ENCODE peak calls at places on chromosomes 16 and 17, in four cellular contexts. L is NCI-H146; F is activated CD4-positive, alpha-beta T cell treated with anti-CD3 and anti-CD28 coated beads, Interleukin-2, amount 50 U/mL, for 48 hours; A is stimulated activated CD8-positive, alpha-beta memory T cell treated with anti-CD3 and anti-CD28 coated beads, Interleukin-2, amount 100 ng/mL, for 1 hour. I is an unnamed sample.
A peak's percentile ranks its signal among the peaks of the same experiment; 100 is the strongest.

GRCh38 chr17:39923230-39923629 is 4.2 kb downstream of the ORMDL3 start:
- DNase-seq in F (no peak), A (no peak), L (no peak), I (no peak)

GRCh38 chr17:6706499-6706898 is 6.7 kb downstream of the SLC13A5 start:
- DNase-seq in A (no peak), F (no peak), L (no peak), I (no peak)

GRCh38 chr16:84907575-84907974 is 87.8 kb downstream of the CRISPLD2 start:
- DNase-seq in L (no peak), A (no peak), F (no peak), I (peak; percentile 69)

GRCh38 chr17:50188521-50189395 is 12.7 kb downstream of the COL1A1 start:
- DNase-seq in A (no peak), F (no peak), L (no peak), I (peak; percentile 39)

GRCh38 chr17:83192161-83192788 is 112.9 kb downstream of the METRNL start:
- DNase-seq in F (no peak), A (no peak), L (no peak), I (peak; percentile 72)

GRCh38 chr17:21176996-21177395 is 37.0 kb downstream of the TMEM11 start:
- DNase-seq in L (no peak), F (no peak), A (no peak), I (no peak)

GRCh38 chr17:28961391-28961790 is 10.1 kb upstream of the PHF12 start:
- DNase-seq in L (no peak), A (no peak), F (no peak), I (no peak)

GRCh38 chr16:53911506-53911905 is 207.6 kb downstream of the FTO start:
- DNase-seq in L (no peak), A (no peak), F (no peak), I (peak; percentile 50)

GRCh38 chr17:42774066-42774750 is 959 bp downstream of the VPS25 start:
- DNase-seq in F (no peak), L (no peak), A (no peak), I (no peak)

GRCh38 chr17:49209061-49209571 is 1.3 kb downstream of the GNGT2 start:
- DNase-seq in F (no peak), L (no peak), A (no peak), I (no peak)

GRCh38 chr17:76997981-76998531 is 129.9 kb downstream of the MGAT5B start:
- DNase-seq in A (peak; percentile 23), F (peak; percentile 33), L (no peak), I (no peak)

GRCh38 chr16:85031451-85031850 is 3.9 kb downstream of the KIAA0513 start:
- DNase-seq in F (no peak), L (no peak), A (no peak), I (no peak)

GRCh38 chr17:40091691-40092397 is 8.5 kb downstream of the NR1D1 start:
- DNase-seq in F (no peak), A (no peak), L (no peak), I (no peak)

GRCh38 chr17:41340934-41341861 is 9.4 kb downstream of the KRT33A start:
- DNase-seq in L (no peak), F (peak; percentile 45), A (no peak), I (no peak)

GRCh38 chr16:16148755-16149154 is 74.5 kb downstream of the ABCC6 start:
- DNase-seq in L (no peak), A (no peak), F (no peak), I (no peak)

GRCh38 chr16:31876955-31877828 is 3.6 kb downstream of the ZNF267 start:
- DNase-seq in A (peak; percentile 34), F (no peak), L (no peak), I (peak; percentile 95)

GRCh38 chr16:70598937-70599503 is 47.3 kb upstream of the IL34 start:
- DNase-seq in F (no peak), L (no peak), A (no peak), I (no peak)

GRCh38 chr16:88602091-88602490 is 31.9 kb downstream of the ZC3H18 start:
- DNase-seq in F (no peak), A (no peak), L (no peak), I (no peak)

GRCh38 chr17:77513045-77513444 is 372.3 kb downstream of the SEC14L1 start:
- DNase-seq in F (no peak), L (no peak), A (no peak), I (no peak)

GRCh38 chr16:58022601-58023371 is 2.8 kb upstream of the MMP15 start:
- DNase-seq in F (no peak), L (peak; percentile 63), A (no peak), I (peak; percentile 76)

GRCh38 chr16:61900482-61900881 is 135.8 kb downstream of the CDH8 start:
- DNase-seq in F (no peak), L (no peak), A (no peak), I (peak; percentile 15)

GRCh38 chr17:10702574-10702973 is 5.2 kb downstream of the ADPRM start:
- DNase-seq in L (no peak), A (no peak), F (no peak), I (peak; percentile 61)

GRCh38 chr16:24845726-24846547 is at the start of gene SLC5A11:
- DNase-seq in F (no peak), L (no peak), A (no peak), I (no peak)

GRCh38 chr16:81823111-81823510 is 44.0 kb downstream of the PLCG2 start:
- DNase-seq in L (no peak), A (no peak), F (no peak), I (no peak)

GRCh38 chr17:37179893-37180292 is 195.9 kb upstream of the C17orf78 start:
- DNase-seq in F (no peak), L (no peak), A (no peak), I (peak; percentile 75)

GRCh38 chr17:46889519-46889918 is 33.4 kb upstream of the GOSR2 start:
- DNase-seq in F (no peak), A (no peak), L (no peak), I (no peak)

GRCh38 chr16:10314811-10315210 is 71.0 kb upstream of the ATF7IP2 start:
- DNase-seq in F (no peak), A (no peak), L (no peak), I (peak; percentile 26)

GRCh38 chr17:59330314-59330942 is 1.0 kb upstream of the YPEL2 start:
- DNase-seq in F (no peak), L (peak; percentile 60), A (no peak), I (peak; percentile 39)

GRCh38 chr17:60451071-60451470 is 28.8 kb downstream of the CHCT1 start:
- DNase-seq in F (no peak), L (no peak), A (no peak), I (no peak)

GRCh38 chr16:937311-937710 is 33.5 kb downstream of the LMF1 start:
- DNase-seq in F (no peak), L (no peak), A (no peak), I (no peak)

GRCh38 chr17:55266051-55266957 is 1.5 kb downstream of the HLF start:
- DNase-seq in L (no peak), A (no peak), F (no peak), I (no peak)

GRCh38 chr17:72466199-72466598 is 345.4 kb downstream of the SOX9 start:
- DNase-seq in L (no peak), F (no peak), A (no peak), I (peak; percentile 43)

GRCh38 chr16:73095142-73095791 is 47.3 kb upstream of the ZFHX3 start:
- DNase-seq in L (no peak), F (no peak), A (no peak), I (no peak)

GRCh38 chr17:48056879-48057278 is 8.7 kb downstream of the NFE2L1 start:
- DNase-seq in L (no peak), F (no peak), A (no peak), I (no peak)